ENCODE peak calls at places on chromosome 12, in ten cellular contexts. V is stimulated activated CD4-positive, alpha-beta T cell treated with anti-CD3 and anti-CD28 coated beads, Interleukin-4, amount 100 ng/mL, for 4 hours; K is right cardiac atrium; U is D341Med; B is anterior cingulate cortex; F is Caco-2; E is stimulated activated CD8-positive, alpha-beta memory T cell treated with anti-CD3 and anti-CD28 coated beads, Interleukin-4, amount 100 ng/mL, for 48 hours; Z is CD8-positive, alpha-beta memory T cell; Q is NCI-H1105; P is NCI-H1092 treated with DMSO at 0.1 percent for 48 hours. O is an unnamed sample.

GRCh38 chr12:76633415-76633814 is 73.8 kb upstream of the OSBPL8 start:
- DNase-seq in V (no peak), K (no peak), U (no peak), B (no peak), F (no peak), E (no peak), Z (no peak), Q (no peak), P (peak), O (peak)

GRCh38 chr12:77685112-77685511 is 145.6 kb upstream of the NAV3 start:
- DNase-seq in V (no peak), K (peak), U (peak), B (peak), F (peak), E (no peak), Z (no peak), Q (peak), P (peak), O (peak)

GRCh38 chr12:121282072-121282742 is 14.3 kb downstream of the CAMKK2 start:
- DNase-seq in V (no peak), K (peak), U (no peak), B (no peak), F (no peak), E (no peak), Z (no peak), Q (no peak), P (no peak), O (no peak)

GRCh38 chr12:47878918-47879481 is 25.8 kb downstream of the VDR start:
- DNase-seq in V (no peak), K (no peak), U (no peak), B (no peak), F (no peak), E (no peak), Z (no peak), Q (no peak), P (no peak), O (no peak)

GRCh38 chr12:112447106-112447505 is 28.4 kb downstream of the PTPN11 start:
- DNase-seq in V (no peak), K (no peak), U (no peak), B (no peak), F (no peak), E (no peak), Z (no peak), Q (no peak), P (no peak), O (no peak)

GRCh38 chr12:14873440-14874185 is 12.0 kb downstream of the MGP start:
- DNase-seq in V (no peak), K (no peak), U (no peak), B (no peak), F (no peak), E (no peak), Z (no peak), Q (no peak), P (no peak), O (no peak)

GRCh38 chr12:112528521-112528920 is 109.8 kb downstream of the PTPN11 start:
- DNase-seq in V (no peak), K (no peak), U (no peak), B (no peak), F (no peak), E (no peak), Z (no peak), Q (no peak), P (no peak), O (no peak)

GRCh38 chr12:95790025-95790911 is at the start of gene NTN4:
- DNase-seq in V (no peak), K (peak), U (peak), B (no peak), F (peak), E (peak), Z (peak), Q (peak), P (peak), O (peak)

GRCh38 chr12:110403146-110403974 is at the start of gene ANAPC7:
- DNase-seq in V (peak), K (peak), U (peak), B (peak), F (peak), E (peak), Z (peak), Q (peak), P (peak), O (peak)

GRCh38 chr12:9673404-9674225 is 4.1 kb downstream of the CLEC2D start:
- DNase-seq in V (peak), K (peak), U (no peak), B (no peak), F (no peak), E (peak), Z (peak), Q (no peak), P (no peak), O (peak)

GRCh38 chr12:55516391-55516790 is 24.2 kb downstream of the OR6C68 start:
- DNase-seq in V (no peak), K (no peak), U (no peak), B (no peak), F (no peak), E (no peak), Z (no peak), Q (no peak), P (no peak), O (no peak)

GRCh38 chr12:65670775-65671174 is 153.5 kb upstream of the HMGA2 start:
- DNase-seq in V (no peak), K (no peak), U (no peak), B (no peak), F (no peak), E (no peak), Z (no peak), Q (no peak), P (no peak), O (peak)

GRCh38 chr12:3607039-3607719 is 116.2 kb downstream of the PRMT8 start:
- DNase-seq in V (no peak), K (no peak), U (no peak), B (no peak), F (no peak), E (no peak), Z (no peak), Q (no peak), P (no peak), O (no peak)

GRCh38 chr12:24605916-24606315 is 343.0 kb downstream of the BCAT1 start:
- DNase-seq in V (no peak), K (no peak), U (no peak), B (no peak), F (no peak), E (no peak), Z (no peak), Q (no peak), P (no peak), O (no peak)

GRCh38 chr12:46386877-46387629 is 14.5 kb upstream of the SLC38A2 start:
- DNase-seq in V (no peak), K (peak), U (no peak), B (no peak), F (no peak), E (no peak), Z (no peak), Q (no peak), P (no peak), O (peak)

GRCh38 chr12:57894577-57895292 is 46.6 kb upstream of the ATP23 start:
- DNase-seq in V (no peak), K (no peak), U (peak), B (no peak), F (no peak), E (no peak), Z (no peak), Q (peak), P (peak), O (no peak)

GRCh38 chr12:32947203-32947795 is 50.7 kb upstream of the PKP2 start:
- DNase-seq in V (no peak), K (no peak), U (peak), B (peak), F (no peak), E (no peak), Z (no peak), Q (peak), P (peak), O (peak)

GRCh38 chr12:42382013-42382696 is 56.2 kb downstream of the PPHLN1 start:
- DNase-seq in V (no peak), K (no peak), U (no peak), B (no peak), F (no peak), E (no peak), Z (no peak), Q (no peak), P (no peak), O (no peak)

GRCh38 chr12:127107744-127108143 is 1159.2 kb upstream of the TMEM132C start:
- DNase-seq in V (no peak), K (no peak), U (no peak), B (no peak), F (no peak), E (no peak), Z (no peak), Q (no peak), P (no peak), O (no peak)

GRCh38 chr12:107775093-107775721 is 703 bp downstream of the ASCL4 start:
- DNase-seq in V (no peak), K (peak), U (peak), B (no peak), F (no peak), E (no peak), Z (no peak), Q (peak), P (no peak), O (peak)

GRCh38 chr12:122072031-122072970 is 6.3 kb upstream of the MLXIP start:
- DNase-seq in V (no peak), K (peak), U (no peak), B (no peak), F (no peak), E (no peak), Z (no peak), Q (no peak), P (peak), O (peak)

GRCh38 chr12:108518716-108519496 is 3.8 kb downstream of the FICD start:
- DNase-seq in V (no peak), K (no peak), U (no peak), B (no peak), F (no peak), E (no peak), Z (no peak), Q (no peak), P (no peak), O (no peak)

GRCh38 chr12:59973515-59973914 is 377.7 kb downstream of the SLC16A7 start:
- DNase-seq in V (no peak), K (no peak), U (no peak), B (no peak), F (no peak), E (no peak), Z (no peak), Q (no peak), P (no peak), O (no peak)

GRCh38 chr12:7695159-7695930 is at the start of gene GDF3:
- DNase-seq in V (no peak), K (peak), U (no peak), B (no peak), F (no peak), E (no peak), Z (no peak), Q (no peak), P (no peak), O (peak)

GRCh38 chr12:5456906-5457305 is 25.0 kb downstream of the NTF3 start:
- DNase-seq in V (no peak), K (no peak), U (no peak), B (no peak), F (no peak), E (no peak), Z (no peak), Q (no peak), P (no peak), O (peak)

GRCh38 chr12:111166779-111167540 is 201.9 kb downstream of the PHETA1 start:
- DNase-seq in V (no peak), K (peak), U (no peak), B (peak), F (no peak), E (no peak), Z (no peak), Q (peak), P (no peak), O (no peak)

GRCh38 chr12:2624543-2625266 is 170.1 kb upstream of the FKBP4 start:
- DNase-seq in V (no peak), K (no peak), U (no peak), B (no peak), F (peak), E (peak), Z (no peak), Q (no peak), P (no peak), O (no peak)

GRCh38 chr12:64390275-64390851 is at the start of gene C12orf56:
- DNase-seq in V (no peak), K (no peak), U (no peak), B (no peak), F (no peak), E (no peak), Z (no peak), Q (no peak), P (peak), O (peak)

GRCh38 chr12:131755305-131756113 is 44.6 kb downstream of the SFSWAP start:
- DNase-seq in V (no peak), K (no peak), U (peak), B (no peak), F (peak), E (peak), Z (no peak), Q (peak), P (peak), O (peak)

GRCh38 chr12:81395431-81395830 is 317.6 kb downstream of the ACSS3 start:
- DNase-seq in V (no peak), K (no peak), U (no peak), B (no peak), F (no peak), E (no peak), Z (no peak), Q (no peak), P (no peak), O (no peak)

GRCh38 chr12:30110970-30111586 is 327.3 kb upstream of the TMTC1 start:
- DNase-seq in V (no peak), K (no peak), U (no peak), B (no peak), F (no peak), E (no peak), Z (no peak), Q (no peak), P (no peak), O (peak)

GRCh38 chr12:67826946-67827719 is 162.1 kb upstream of the IFNG-AS1 start:
- DNase-seq in V (no peak), K (no peak), U (no peak), B (no peak), F (no peak), E (no peak), Z (no peak), Q (no peak), P (no peak), O (no peak)

GRCh38 chr12:123269980-123270379 is 1.7 kb downstream of the CDK2AP1 start:
- DNase-seq in V (no peak), K (peak), U (no peak), B (no peak), F (no peak), E (peak), Z (no peak), Q (no peak), P (peak), O (peak)

GRCh38 chr12:68750506-68750905 is 4.5 kb downstream of the SLC35E3 start:
- DNase-seq in V (no peak), K (no peak), U (no peak), B (no peak), F (no peak), E (no peak), Z (no peak), Q (no peak), P (no peak), O (no peak)

GRCh38 chr12:53184828-53185227 is 4.1 kb upstream of the CSAD start:
- DNase-seq in V (no peak), K (no peak), U (no peak), B (no peak), F (no peak), E (no peak), Z (no peak), Q (no peak), P (no peak), O (no peak)

GRCh38 chr12:124551268-124552144 is 15.9 kb downstream of the NCOR2 start:
- DNase-seq in V (no peak), K (no peak), U (peak), B (peak), F (no peak), E (no peak), Z (no peak), Q (peak), P (peak), O (peak)

GRCh38 chr12:64102339-64102738 is 119.8 kb downstream of the KICS2 start:
- DNase-seq in V (no peak), K (no peak), U (no peak), B (no peak), F (no peak), E (no peak), Z (no peak), Q (no peak), P (no peak), O (no peak)

O was measured in lung microvascular endothelial cell.